ENCODE peak calls at places on chromosomes 7 and 10, in seven cellular contexts. V, N, K, A, G, W and J are unnamed samples.

GRCh38 chr10:79487296-79488194 is 24.8 kb upstream of the EIF5AL1 start:
- DNase-seq in V (peak), N (peak), K (peak), A (peak), G (no peak), W (peak), J (peak)

GRCh38 chr7:36719233-36719632 is 5.1 kb downstream of the AOAH start:
- DNase-seq in V (no peak), N (no peak), K (no peak), A (no peak), G (no peak), W (no peak), J (no peak)

GRCh38 chr7:127209886-127210285 is 42.9 kb downstream of the GRM8 start:
- DNase-seq in V (no peak), N (no peak), K (no peak), A (no peak), G (no peak), W (no peak), J (no peak)

GRCh38 chr7:113812881-113813280 is 105.9 kb downstream of the PPP1R3A start:
- DNase-seq in V (no peak), N (no peak), K (no peak), A (no peak), G (no peak), W (no peak), J (no peak)

GRCh38 chr10:118311505-118311904 is 30.6 kb downstream of the FAM204A start:
- DNase-seq in V (peak), N (no peak), K (no peak), A (no peak), G (no peak), W (no peak), J (no peak)

GRCh38 chr7:29177963-29178612 is 16.5 kb upstream of the CHN2 start:
- DNase-seq in V (no peak), N (no peak), K (no peak), A (no peak), G (no peak), W (no peak), J (no peak)

GRCh38 chr10:116992183-116992582 is 12.8 kb downstream of the SHTN1 start:
- DNase-seq in V (no peak), N (no peak), K (no peak), A (no peak), G (no peak), W (no peak), J (no peak)

GRCh38 chr10:6721964-6722615 is 142.0 kb upstream of the PRKCQ start:
- DNase-seq in V (no peak), N (no peak), K (no peak), A (peak), G (no peak), W (no peak), J (no peak)

GRCh38 chr10:10826125-10826524 is 191.5 kb upstream of the CELF2 start:
- DNase-seq in V (no peak), N (no peak), K (no peak), A (no peak), G (no peak), W (no peak), J (no peak)

GRCh38 chr7:94182066-94182465 is 177.9 kb upstream of the BET1 start:
- DNase-seq in V (no peak), N (no peak), K (no peak), A (peak), G (no peak), W (no peak), J (no peak)
- TF ChIP-seq JUND in V (peak), N (no peak), K (no peak), A (no peak), G (no peak), W (no peak), J (no peak)

GRCh38 chr7:26664735-26665420 is 199.5 kb downstream of the SKAP2 start:
- DNase-seq in V (no peak), N (no peak), K (no peak), A (no peak), G (no peak), W (no peak), J (peak)
- TF ChIP-seq JUND in V (no peak), N (no peak), K (no peak), A (no peak), G (no peak), W (no peak), J (no peak)

GRCh38 chr7:79872171-79872570 is 262.5 kb upstream of the GNAI1 start:
- DNase-seq in V (no peak), N (no peak), K (no peak), A (no peak), G (no peak), W (no peak), J (no peak)

GRCh38 chr7:79877874-79878465 is 256.7 kb upstream of the GNAI1 start:
- DNase-seq in V (peak), N (no peak), K (no peak), A (no peak), G (no peak), W (no peak), J (no peak)

GRCh38 chr7:79880312-79880711 is 254.3 kb upstream of the GNAI1 start:
- DNase-seq in V (no peak), N (no peak), K (no peak), A (no peak), G (no peak), W (no peak), J (no peak)

GRCh38 chr7:79876769-79877362 is 257.8 kb upstream of the GNAI1 start:
- DNase-seq in V (no peak), N (no peak), K (no peak), A (no peak), G (no peak), W (no peak), J (no peak)

DNA sequence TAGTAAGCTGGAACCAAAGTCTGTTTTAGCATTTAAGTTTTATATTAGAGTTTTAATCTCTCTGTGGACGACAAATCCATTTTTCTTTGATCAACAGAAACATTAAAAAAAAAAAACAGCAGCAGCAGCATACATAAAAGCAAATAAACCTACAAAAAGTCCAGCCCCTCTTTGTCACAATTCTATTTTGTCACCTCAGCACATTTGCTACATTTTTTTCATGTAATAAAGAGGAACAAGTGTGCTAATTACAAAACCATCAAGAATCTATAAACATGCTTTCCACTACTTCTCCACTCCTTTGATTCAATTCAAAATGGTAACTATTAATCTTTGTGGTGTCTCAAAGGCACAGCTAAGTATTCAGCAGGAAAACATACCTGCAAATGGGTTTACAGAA is 259.8 kb upstream of the GNAI1 start:
- DNase-seq in V (no peak), N (no peak), K (no peak), A (no peak), G (no peak), W (no peak), J (no peak)
- TF ChIP-seq JUND in V (no peak), N (no peak), K (no peak), A (no peak), G (no peak), W (no peak), J (no peak)

GRCh38 chr7:100825760-100826545 is 1.4 kb downstream of the EPHB4 start:
- DNase-seq in V (peak), N (peak), K (peak), A (no peak), G (no peak), W (no peak), J (no peak)

GRCh38 chr7:100829150-100829716 is 1.9 kb upstream of the EPHB4 start:
- DNase-seq in V (peak), N (no peak), K (peak), A (no peak), G (no peak), W (no peak), J (no peak)

GRCh38 chr7:100825215-100825671 is 2.1 kb downstream of the EPHB4 start:
- DNase-seq in V (peak), N (no peak), K (no peak), A (no peak), G (no peak), W (no peak), J (no peak)

GRCh38 chr7:100826546-100827329 is 585 bp downstream of the EPHB4 start:
- DNase-seq in V (no peak), N (no peak), K (no peak), A (no peak), G (no peak), W (no peak), J (no peak)

DNA sequence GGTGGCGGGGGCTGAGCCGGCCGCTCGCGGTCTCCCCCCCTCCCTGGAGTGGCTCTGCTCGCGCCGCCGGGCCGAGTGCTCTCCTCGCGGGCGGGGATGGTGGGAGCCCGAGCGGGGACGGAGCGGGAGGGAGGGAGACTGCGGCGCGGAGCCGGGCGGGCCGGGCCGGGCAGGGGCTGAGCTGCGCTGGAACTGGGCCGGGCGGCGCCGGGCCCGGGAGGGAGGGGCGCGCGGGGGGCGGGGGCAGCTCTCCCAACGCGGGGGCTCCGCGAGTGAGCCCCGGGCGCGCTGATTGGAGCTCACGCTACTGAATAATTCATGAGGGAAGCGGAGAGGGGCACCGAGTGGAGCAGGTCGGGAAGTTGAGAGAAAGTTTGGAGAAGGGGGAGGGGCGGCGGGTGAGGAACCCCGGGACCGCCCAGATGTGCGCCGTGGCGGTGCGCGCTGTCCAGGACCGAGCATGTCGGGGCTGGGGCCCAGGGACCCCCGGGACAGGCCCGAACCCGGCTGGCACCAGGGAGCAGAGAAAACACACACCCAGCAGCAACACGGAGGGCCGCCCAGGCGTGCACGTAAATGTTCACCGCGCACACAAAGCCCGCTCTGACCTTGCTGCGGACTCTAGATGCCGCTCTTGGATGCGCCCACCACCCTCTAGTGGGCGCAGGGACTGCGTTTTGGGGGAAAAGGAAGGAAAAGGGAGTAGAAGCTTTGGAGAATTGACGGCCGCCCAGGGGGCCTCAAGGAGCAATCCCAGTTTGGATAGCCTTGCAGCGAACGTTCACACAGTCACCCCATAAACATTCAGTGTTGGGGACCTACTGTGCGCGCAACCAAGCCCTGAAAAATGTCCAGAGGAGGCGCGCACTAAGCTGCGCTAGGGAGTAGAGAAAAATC is at the start of gene EPHB4:
- DNase-seq in V (peak), N (peak), K (peak), A (peak), G (no peak), W (no peak), J (peak)
- TF ChIP-seq JUND in V (no peak), N (no peak), K (no peak), A (no peak), G (no peak), W (no peak), J (no peak)

DNA sequence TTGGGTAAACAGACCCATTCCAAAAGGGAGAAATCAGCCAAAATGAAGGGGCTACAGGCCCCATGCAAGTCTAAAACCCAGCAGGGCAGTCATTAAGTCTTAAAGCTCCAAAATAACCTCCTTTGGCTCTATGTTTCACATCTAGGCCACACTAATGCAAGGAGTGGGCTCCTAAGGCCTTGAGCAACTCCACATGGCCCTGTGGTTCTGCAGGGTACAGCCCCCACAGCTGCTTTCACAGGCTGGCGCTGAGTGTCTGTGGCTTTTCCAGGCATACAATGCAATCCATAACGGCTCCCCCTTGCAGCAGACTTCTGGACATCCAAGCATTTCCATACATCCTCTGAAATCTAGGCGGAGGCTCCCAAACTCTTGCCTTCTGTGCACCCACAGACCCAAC is 9.0 kb downstream of the TMEM243 start:
- DNase-seq in V (no peak), N (no peak), K (no peak), A (no peak), G (no peak), W (no peak), J (no peak)
- TF ChIP-seq JUND in V (no peak), N (no peak), K (no peak), A (no peak), G (no peak), W (no peak), J (no peak)

GRCh38 chr10:114404171-114405010 is at the start of gene AFAP1L2:
- DNase-seq in V (peak), N (no peak), K (peak), A (no peak), G (no peak), W (no peak), J (no peak)
- TF ChIP-seq JUND in V (no peak), N (no peak), K (no peak), A (no peak), G (no peak), W (no peak), J (no peak)

GRCh38 chr7:2610898-2611297 is 20.9 kb upstream of the TTYH3 start:
- DNase-seq in V (no peak), N (no peak), K (no peak), A (no peak), G (no peak), W (no peak), J (no peak)
- TF ChIP-seq JUND in V (no peak), N (no peak), K (no peak), A (no peak), G (no peak), W (no peak), J (no peak)

GRCh38 chr10:3720228-3721019 is 64.6 kb downstream of the KLF6 start:
- DNase-seq in V (no peak), N (peak), K (no peak), A (no peak), G (no peak), W (no peak), J (no peak)

GRCh38 chr10:3716093-3716492 is 68.9 kb downstream of the KLF6 start:
- DNase-seq in V (no peak), N (no peak), K (no peak), A (no peak), G (no peak), W (no peak), J (no peak)

GRCh38 chr10:3714957-3715356 is 70.1 kb downstream of the KLF6 start:
- DNase-seq in V (no peak), N (no peak), K (no peak), A (no peak), G (no peak), W (no peak), J (no peak)

GRCh38 chr10:3723706-3724225 is 61.2 kb downstream of the KLF6 start:
- DNase-seq in V (no peak), N (no peak), K (no peak), A (no peak), G (no peak), W (no peak), J (no peak)

DNA sequence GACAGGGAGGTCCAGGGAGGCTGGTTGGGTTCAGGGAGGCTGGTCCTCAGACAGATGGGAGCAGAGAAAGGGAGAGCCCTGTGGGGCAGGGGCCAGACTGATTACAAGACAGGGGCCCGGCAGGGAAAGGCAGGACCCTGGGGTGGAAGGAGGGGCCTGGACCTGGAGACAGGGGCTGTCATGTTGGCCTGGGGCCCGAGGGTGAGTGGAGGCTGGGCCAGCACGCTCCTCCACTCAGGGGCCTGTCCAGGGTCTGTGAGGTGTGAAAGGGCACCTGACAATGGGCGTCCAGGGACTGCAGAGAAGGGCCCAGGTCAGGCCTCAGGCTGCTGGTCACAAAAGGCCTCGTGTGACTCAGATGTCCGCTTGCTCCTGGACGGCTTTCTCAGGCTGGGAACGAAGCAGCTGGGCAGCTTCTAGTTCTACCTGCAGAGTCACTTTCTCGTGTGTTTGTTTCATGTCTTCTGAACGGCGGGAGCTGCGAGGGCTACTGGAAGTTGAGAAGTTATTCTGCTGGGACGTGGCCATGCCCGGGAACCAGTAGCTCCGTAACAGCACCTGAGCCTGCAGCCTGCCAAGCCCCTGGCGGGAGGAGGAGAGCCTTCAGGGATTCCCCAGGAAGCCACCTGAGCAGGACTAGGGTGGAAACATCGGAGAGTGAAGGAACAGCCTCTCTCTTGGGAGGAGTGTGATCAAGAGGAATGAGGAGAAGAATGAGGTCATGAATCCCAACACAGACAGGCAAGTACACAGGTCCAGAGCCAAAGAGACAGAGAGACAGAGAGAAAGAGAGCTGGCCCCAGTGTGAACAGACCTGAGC is 65.8 kb downstream of the KLF6 start:
- DNase-seq in V (no peak), N (no peak), K (no peak), A (no peak), G (no peak), W (no peak), J (no peak)
- TF ChIP-seq JUND in V (no peak), N (no peak), K (no peak), A (no peak), G (no peak), W (no peak), J (no peak)